ENCODE peak calls at places on chromosomes 11 and 22, in five cellular contexts. Y is naive thymus-derived CD4-positive, alpha-beta T cell; H is DMS153; M is NCI-H1930; I is H54. X is an unnamed sample.
A peak's percentile ranks its signal among the peaks of the same experiment; 100 is the strongest.

GRCh38 chr22:26722159-26722558 is 64.8 kb downstream of the MIAT start:
- DNase-seq in Y (no peak), H (no peak), M (no peak), I (no peak), X (peak; percentile 35)

GRCh38 chr11:60974726-60975125 is 3.2 kb downstream of the CD6 start:
- DNase-seq in Y (no peak), H (no peak), M (no peak), I (no peak), X (no peak)

GRCh38 chr22:29751139-29751538 is 15.7 kb downstream of the ZMAT5 start:
- DNase-seq in Y (no peak), H (no peak), M (no peak), I (no peak), X (no peak)

GRCh38 chr11:1920909-1921575 is 1.5 kb downstream of the TNNT3 start:
- DNase-seq in Y (no peak), H (no peak), M (no peak), I (no peak), X (no peak)

GRCh38 chr11:16966633-16967346 is 47.4 kb downstream of the PLEKHA7 start:
- DNase-seq in Y (no peak), H (no peak), M (no peak), I (no peak), X (no peak)

GRCh38 chr11:61791737-61792309 is 576 bp downstream of the TMEM258 start:
- DNase-seq in Y (peak; percentile 40), H (peak; percentile 44), M (peak; percentile 49), I (peak; percentile 66), X (peak; percentile 82)

GRCh38 chr11:112581747-112582146 is 321.1 kb upstream of the PLET1 start:
- DNase-seq in Y (no peak), H (no peak), M (no peak), I (no peak), X (no peak)

GRCh38 chr11:16945671-16946469 is 68.3 kb downstream of the PLEKHA7 start:
- DNase-seq in Y (peak; percentile 39), H (peak; percentile 59), M (peak; percentile 48), I (peak; percentile 64), X (peak; percentile 74)

GRCh38 chr11:125211191-125211953 is 46.8 kb downstream of the PKNOX2 start:
- DNase-seq in Y (no peak), H (no peak), M (no peak), I (no peak), X (no peak)

GRCh38 chr11:29343465-29344333 is 673.1 kb downstream of the KCNA4 start:
- DNase-seq in Y (peak; percentile 27), H (peak; percentile 16), M (peak; percentile 40), I (peak; percentile 12), X (peak; percentile 35)

GRCh38 chr11:10597877-10598341 is 29.4 kb upstream of the LYVE1 start:
- DNase-seq in Y (no peak), H (no peak), M (no peak), I (no peak), X (no peak)

GRCh38 chr11:43573233-43573632 is 107.3 kb upstream of the HSD17B12 start:
- DNase-seq in Y (no peak), H (no peak), M (peak; percentile 56), I (no peak), X (no peak)

GRCh38 chr11:6156628-6157367 is 13.3 kb downstream of the OR52B2 start:
- DNase-seq in Y (no peak), H (no peak), M (no peak), I (no peak), X (no peak)

GRCh38 chr11:43508511-43508918 is 149.8 kb downstream of the TTC17 start:
- DNase-seq in Y (no peak), H (no peak), M (no peak), I (peak; percentile 58), X (peak; percentile 19)

GRCh38 chr11:213111-213510 is 5.6 kb downstream of the RIC8A start:
- DNase-seq in Y (no peak), H (no peak), M (no peak), I (no peak), X (no peak)

GRCh38 chr11:9146477-9146876 is 55.1 kb upstream of the SCUBE2 start:
- DNase-seq in Y (no peak), H (no peak), M (no peak), I (no peak), X (no peak)

GRCh38 chr22:29842740-29843139 is 4.7 kb upstream of the ASCC2 start:
- DNase-seq in Y (no peak), H (peak; percentile 57), M (no peak), I (peak; percentile 38), X (peak; percentile 53)

GRCh38 chr11:15055620-15056356 is 17.6 kb upstream of the CALCB start:
- DNase-seq in Y (no peak), H (no peak), M (no peak), I (no peak), X (no peak)

GRCh38 chr22:43829904-43830851 is 18.1 kb upstream of the EFCAB6 start:
- DNase-seq in Y (no peak), H (no peak), M (no peak), I (no peak), X (no peak)

GRCh38 chr11:117502285-117502856 is 174.7 kb downstream of the CEP164 start:
- DNase-seq in Y (no peak), H (no peak), M (no peak), I (no peak), X (no peak)

GRCh38 chr11:27603376-27603775 is 96.8 kb upstream of the LIN7C start:
- DNase-seq in Y (no peak), H (no peak), M (no peak), I (no peak), X (no peak)

GRCh38 chr11:23520226-23520960 is 660.1 kb upstream of the CCDC179 start:
- DNase-seq in Y (no peak), H (no peak), M (no peak), I (no peak), X (no peak)

GRCh38 chr11:127274328-127274676 is 273.7 kb upstream of the KIRREL3 start:
- DNase-seq in Y (no peak), H (peak; percentile 9), M (no peak), I (no peak), X (no peak)

GRCh38 chr11:34243620-34244493 is 114.0 kb downstream of the ABTB2 start:
- DNase-seq in Y (peak; percentile 54), H (no peak), M (no peak), I (peak; percentile 72), X (peak; percentile 94)

GRCh38 chr11:126584028-126584427 is 228.5 kb downstream of the ST3GAL4 start:
- DNase-seq in Y (no peak), H (no peak), M (no peak), I (no peak), X (no peak)

GRCh38 chr11:57364851-57365660 is 15.9 kb downstream of the PRG3 start:
- DNase-seq in Y (no peak), H (no peak), M (no peak), I (no peak), X (no peak)

GRCh38 chr11:22539851-22540376 is 85.7 kb downstream of the FANCF start:
- DNase-seq in Y (no peak), H (peak; percentile 34), M (no peak), I (no peak), X (no peak)

GRCh38 chr11:27294654-27295053 is 68.4 kb downstream of the CCDC34 start:
- DNase-seq in Y (no peak), H (peak; percentile 71), M (peak; percentile 53), I (no peak), X (no peak)

GRCh38 chr11:114275295-114275694 is 20.9 kb upstream of the NNMT start:
- DNase-seq in Y (no peak), H (no peak), M (no peak), I (no peak), X (no peak)

GRCh38 chr11:47950396-47950795 is 30.0 kb upstream of the PTPRJ start:
- DNase-seq in Y (peak; percentile 30), H (no peak), M (no peak), I (no peak), X (no peak)

GRCh38 chr11:94175545-94175944 is 46.9 kb downstream of the PANX1 start:
- DNase-seq in Y (no peak), H (no peak), M (no peak), I (no peak), X (no peak)

GRCh38 chr11:62399172-62399867 is 19.5 kb upstream of the SCGB1A1 start:
- DNase-seq in Y (no peak), H (no peak), M (no peak), I (no peak), X (no peak)